ENCODE peak calls at places on chromosomes 11 and 22, in seven cellular contexts. One of them, this sample, is unnamed.

GRCh38 chr11:18641677-18642076 is 7.5 kb upstream of the SPTY2D1 start:
- DNase-seq in mammary epithelial cell: no peak
- DNase-seq in right lobe of liver: no peak
- DNase-seq in A549: no peak
- DNase-seq in PC-9: no peak
- DNase-seq in suprapubic skin: no peak
- DNase-seq in body of pancreas: no peak
- DNase-seq in this sample: no peak

GRCh38 chr11:118841469-118842222 is 42.0 kb upstream of the CXCR5 start:
- DNase-seq in suprapubic skin: no peak
- DNase-seq in right lobe of liver: peak; percentile 58
- DNase-seq in mammary epithelial cell: no peak
- DNase-seq in body of pancreas: no peak
- DNase-seq in PC-9: no peak
- DNase-seq in A549: no peak
- DNase-seq in this sample: no peak

GRCh38 chr11:102921587-102922220 is 33.8 kb downstream of the MMP13 start:
- DNase-seq in mammary epithelial cell: no peak
- DNase-seq in suprapubic skin: no peak
- DNase-seq in PC-9: no peak
- DNase-seq in body of pancreas: no peak
- DNase-seq in A549: no peak
- DNase-seq in right lobe of liver: no peak
- DNase-seq in this sample: no peak

GRCh38 chr11:27705873-27706820 is 5.9 kb upstream of the BDNF start:
- DNase-seq in body of pancreas: no peak
- DNase-seq in mammary epithelial cell: no peak
- DNase-seq in A549: peak; percentile 53
- DNase-seq in suprapubic skin: no peak
- DNase-seq in right lobe of liver: no peak
- DNase-seq in PC-9: peak; percentile 14
- DNase-seq in this sample: no peak

GRCh38 chr11:65262381-65262680 is 569 bp downstream of the POLA2 start:
- DNase-seq in body of pancreas: peak; percentile 46
- DNase-seq in suprapubic skin: no peak
- DNase-seq in A549: no peak
- DNase-seq in right lobe of liver: no peak
- DNase-seq in mammary epithelial cell: no peak
- DNase-seq in PC-9: no peak
- DNase-seq in this sample: no peak

GRCh38 chr11:130858215-130858614 is 58.1 kb downstream of the SNX19 start:
- DNase-seq in right lobe of liver: no peak
- DNase-seq in A549: peak; percentile 24
- DNase-seq in suprapubic skin: no peak
- DNase-seq in PC-9: no peak
- DNase-seq in body of pancreas: peak; percentile 28
- DNase-seq in mammary epithelial cell: no peak
- DNase-seq in this sample: no peak

GRCh38 chr11:12118940-12119339 is 8.6 kb downstream of the MICAL2 start:
- DNase-seq in right lobe of liver: no peak
- DNase-seq in mammary epithelial cell: no peak
- DNase-seq in PC-9: no peak
- DNase-seq in suprapubic skin: no peak
- DNase-seq in A549: no peak
- DNase-seq in body of pancreas: no peak
- DNase-seq in this sample: no peak

GRCh38 chr11:122159173-122159701 is 43.2 kb upstream of the BLID start:
- DNase-seq in right lobe of liver: no peak
- DNase-seq in PC-9: no peak
- DNase-seq in body of pancreas: no peak
- DNase-seq in suprapubic skin: no peak
- DNase-seq in mammary epithelial cell: peak; percentile 52
- DNase-seq in A549: peak; percentile 23
- DNase-seq in this sample: no peak

GRCh38 chr11:118924591-118925585 is 838 bp downstream of the BCL9L start:
- DNase-seq in body of pancreas: peak; percentile 61
- DNase-seq in right lobe of liver: peak; percentile 60
- DNase-seq in mammary epithelial cell: peak; percentile 46
- DNase-seq in A549: peak; percentile 49
- DNase-seq in suprapubic skin: peak; percentile 81
- DNase-seq in PC-9: no peak
- DNase-seq in this sample: peak; percentile 58

GRCh38 chr22:43066844-43067385 is 22.3 kb downstream of the TTLL1 start:
- DNase-seq in suprapubic skin: no peak
- DNase-seq in right lobe of liver: no peak
- DNase-seq in body of pancreas: no peak
- DNase-seq in mammary epithelial cell: peak; percentile 69
- DNase-seq in PC-9: peak; percentile 41
- DNase-seq in A549: no peak
- DNase-seq in this sample: no peak

GRCh38 chr11:33984682-33985389 is 66.7 kb upstream of the CAPRIN1 start:
- DNase-seq in suprapubic skin: no peak
- DNase-seq in mammary epithelial cell: no peak
- DNase-seq in right lobe of liver: no peak
- DNase-seq in body of pancreas: no peak
- DNase-seq in PC-9: no peak
- DNase-seq in A549: no peak
- DNase-seq in this sample: no peak

GRCh38 chr11:95641506-95641905 is 148.1 kb downstream of the FAM76B start:
- DNase-seq in PC-9: no peak
- DNase-seq in A549: no peak
- DNase-seq in body of pancreas: no peak
- DNase-seq in right lobe of liver: peak; percentile 91
- DNase-seq in mammary epithelial cell: peak; percentile 78
- DNase-seq in suprapubic skin: no peak
- DNase-seq in this sample: peak; percentile 47

GRCh38 chr11:60257956-60258722 is 15.2 kb upstream of the MS4A4E start:
- DNase-seq in body of pancreas: no peak
- DNase-seq in A549: no peak
- DNase-seq in mammary epithelial cell: no peak
- DNase-seq in suprapubic skin: no peak
- DNase-seq in PC-9: no peak
- DNase-seq in right lobe of liver: no peak
- DNase-seq in this sample: no peak

GRCh38 chr11:117039897-117040296 is 58.3 kb downstream of the SIK3 start:
- DNase-seq in right lobe of liver: no peak
- DNase-seq in mammary epithelial cell: peak; percentile 83
- DNase-seq in PC-9: no peak
- DNase-seq in A549: no peak
- DNase-seq in suprapubic skin: no peak
- DNase-seq in body of pancreas: no peak
- DNase-seq in this sample: no peak

GRCh38 chr11:13111813-13112130 is 102.7 kb downstream of the RASSF10 start:
- DNase-seq in right lobe of liver: no peak
- DNase-seq in suprapubic skin: no peak
- DNase-seq in A549: no peak
- DNase-seq in body of pancreas: no peak
- DNase-seq in PC-9: no peak
- DNase-seq in mammary epithelial cell: no peak
- DNase-seq in this sample: no peak

GRCh38 chr11:115676768-115677167 is 172.6 kb upstream of the CADM1 start:
- DNase-seq in body of pancreas: no peak
- DNase-seq in mammary epithelial cell: peak; percentile 8
- DNase-seq in A549: no peak
- DNase-seq in suprapubic skin: no peak
- DNase-seq in right lobe of liver: no peak
- DNase-seq in PC-9: no peak
- DNase-seq in this sample: no peak

GRCh38 chr22:45053571-45053970 is 43.8 kb upstream of the PHF21B start:
- DNase-seq in right lobe of liver: no peak
- DNase-seq in A549: no peak
- DNase-seq in PC-9: no peak
- DNase-seq in body of pancreas: no peak
- DNase-seq in suprapubic skin: no peak
- DNase-seq in mammary epithelial cell: no peak
- DNase-seq in this sample: no peak

GRCh38 chr11:64564419-64564818 is 26.6 kb upstream of the SLC22A12 start:
- DNase-seq in right lobe of liver: no peak
- DNase-seq in PC-9: no peak
- DNase-seq in suprapubic skin: no peak
- DNase-seq in body of pancreas: no peak
- DNase-seq in A549: no peak
- DNase-seq in mammary epithelial cell: no peak
- DNase-seq in this sample: no peak

GRCh38 chr11:77407613-77408012 is 66.3 kb downstream of the PAK1 start:
- DNase-seq in A549: peak; percentile 44
- DNase-seq in PC-9: peak; percentile 56
- DNase-seq in body of pancreas: peak; percentile 75
- DNase-seq in mammary epithelial cell: peak; percentile 82
- DNase-seq in suprapubic skin: no peak
- DNase-seq in right lobe of liver: peak; percentile 67
- DNase-seq in this sample: no peak

GRCh38 chr11:69644071-69644961 is 3.4 kb downstream of the CCND1 start:
- DNase-seq in mammary epithelial cell: peak; percentile 69
- DNase-seq in PC-9: peak; percentile 94
- DNase-seq in right lobe of liver: peak; percentile 75
- DNase-seq in body of pancreas: peak; percentile 55
- DNase-seq in suprapubic skin: no peak
- DNase-seq in A549: peak; percentile 79
- DNase-seq in this sample: no peak

GRCh38 chr22:49754674-49755590 is 72.7 kb downstream of the BRD1 start:
- DNase-seq in body of pancreas: no peak
- DNase-seq in A549: no peak
- DNase-seq in mammary epithelial cell: no peak
- DNase-seq in PC-9: no peak
- DNase-seq in right lobe of liver: no peak
- DNase-seq in suprapubic skin: no peak
- DNase-seq in this sample: peak; percentile 18

GRCh38 chr22:29570912-29571549 is 9.9 kb downstream of the NIPSNAP1 start:
- DNase-seq in PC-9: no peak
- DNase-seq in right lobe of liver: no peak
- DNase-seq in suprapubic skin: no peak
- DNase-seq in body of pancreas: no peak
- DNase-seq in mammary epithelial cell: no peak
- DNase-seq in A549: no peak
- DNase-seq in this sample: no peak

GRCh38 chr11:111372538-111372937 is 6.5 kb downstream of the POU2AF1 start:
- DNase-seq in A549: no peak
- DNase-seq in mammary epithelial cell: no peak
- DNase-seq in body of pancreas: no peak
- DNase-seq in PC-9: no peak
- DNase-seq in suprapubic skin: no peak
- DNase-seq in right lobe of liver: no peak
- DNase-seq in this sample: no peak

GRCh38 chr11:130585545-130585944 is 137.1 kb downstream of the ADAMTS15 start:
- DNase-seq in body of pancreas: no peak
- DNase-seq in right lobe of liver: no peak
- DNase-seq in PC-9: peak; percentile 29
- DNase-seq in mammary epithelial cell: peak; percentile 68
- DNase-seq in A549: peak; percentile 58
- DNase-seq in suprapubic skin: no peak
- DNase-seq in this sample: no peak

GRCh38 chr11:2562181-2562581 is 117.4 kb downstream of the KCNQ1 start:
- DNase-seq in PC-9: no peak
- DNase-seq in right lobe of liver: no peak
- DNase-seq in mammary epithelial cell: no peak
- DNase-seq in suprapubic skin: peak; percentile 44
- DNase-seq in body of pancreas: peak; percentile 38
- DNase-seq in A549: no peak
- DNase-seq in this sample: no peak

GRCh38 chr11:59221438-59221837 is 8.7 kb upstream of the MPEG1 start:
- DNase-seq in body of pancreas: no peak
- DNase-seq in A549: peak; percentile 4
- DNase-seq in suprapubic skin: no peak
- DNase-seq in right lobe of liver: no peak
- DNase-seq in mammary epithelial cell: peak; percentile 64
- DNase-seq in PC-9: no peak
- DNase-seq in this sample: no peak

GRCh38 chr11:43021466-43021865 is 290.3 kb upstream of the API5 start:
- DNase-seq in suprapubic skin: no peak
- DNase-seq in mammary epithelial cell: no peak
- DNase-seq in A549: peak; percentile 15
- DNase-seq in right lobe of liver: no peak
- DNase-seq in body of pancreas: no peak
- DNase-seq in PC-9: no peak
- DNase-seq in this sample: no peak

GRCh38 chr11:57260937-57261783 is 24.1 kb upstream of the APLNR start:
- DNase-seq in body of pancreas: no peak
- DNase-seq in PC-9: no peak
- DNase-seq in A549: no peak
- DNase-seq in suprapubic skin: no peak
- DNase-seq in mammary epithelial cell: no peak
- DNase-seq in right lobe of liver: no peak
- DNase-seq in this sample: no peak

GRCh38 chr11:78416285-78417174 is 1.1 kb downstream of the GAB2 start:
- DNase-seq in A549: peak; percentile 88
- DNase-seq in PC-9: peak; percentile 84
- DNase-seq in right lobe of liver: peak; percentile 87
- DNase-seq in suprapubic skin: peak; percentile 93
- DNase-seq in mammary epithelial cell: peak; percentile 61
- DNase-seq in body of pancreas: peak; percentile 81
- DNase-seq in this sample: peak; percentile 55
- H3K4me1 ChIP-seq in A549: peaks cover 32% of the 10 kb centered on the region
- H3K4me1 ChIP-seq in PC-9: peaks cover 26% of the 10 kb centered on the region
- H3K4me1 ChIP-seq in right lobe of liver: no peaks in the 10 kb centered on the region
- H3K4me1 ChIP-seq in suprapubic skin: peaks cover 48% of the 10 kb centered on the region
- H3K4me1 ChIP-seq in mammary epithelial cell: peaks cover 9% of the 10 kb centered on the region
- H3K4me1 ChIP-seq in body of pancreas: peaks cover 32% of the 10 kb centered on the region
- H3K4me1 ChIP-seq in this sample: peaks cover 17% of the 10 kb centered on the region

GRCh38 chr22:47286590-47286989 is 524.1 kb downstream of the TBC1D22A start:
- DNase-seq in A549: no peak
- DNase-seq in suprapubic skin: no peak
- DNase-seq in mammary epithelial cell: no peak
- DNase-seq in right lobe of liver: no peak
- DNase-seq in body of pancreas: no peak
- DNase-seq in PC-9: no peak
- DNase-seq in this sample: no peak
- H3K9me3 ChIP-seq in A549: no peaks in the 10 kb centered on the region
- H3K9me3 ChIP-seq in suprapubic skin: no peaks in the 10 kb centered on the region
- H3K9me3 ChIP-seq in mammary epithelial cell: peaks cover 40% of the 10 kb centered on the region
- H3K9me3 ChIP-seq in right lobe of liver: no peaks in the 10 kb centered on the region
- H3K9me3 ChIP-seq in body of pancreas: no peaks in the 10 kb centered on the region
- H3K9me3 ChIP-seq in PC-9: no peaks in the 10 kb centered on the region
- H3K9me3 ChIP-seq in this sample: no peaks in the 10 kb centered on the region

GRCh38 chr11:66743271-66743968 is 14.4 kb upstream of the SPTBN2 start:
- DNase-seq in body of pancreas: peak; percentile 40
- DNase-seq in suprapubic skin: peak; percentile 80
- DNase-seq in PC-9: peak; percentile 93
- DNase-seq in right lobe of liver: no peak
- DNase-seq in mammary epithelial cell: peak; percentile 93
- DNase-seq in A549: peak; percentile 87
- DNase-seq in this sample: no peak
- H3K4me3 ChIP-seq in body of pancreas: no peak overlapping the region
- H3K4me3 ChIP-seq in suprapubic skin: peak overlapping the region; percentile 80
- H3K4me3 ChIP-seq in PC-9: peak overlapping the region; percentile 99
- H3K4me3 ChIP-seq in right lobe of liver: no peak overlapping the region
- H3K4me3 ChIP-seq in mammary epithelial cell: no peak overlapping the region
- H3K4me3 ChIP-seq in A549: peak overlapping the region; percentile 98
- H3K4me3 ChIP-seq in this sample: no peak overlapping the region

DNA sequence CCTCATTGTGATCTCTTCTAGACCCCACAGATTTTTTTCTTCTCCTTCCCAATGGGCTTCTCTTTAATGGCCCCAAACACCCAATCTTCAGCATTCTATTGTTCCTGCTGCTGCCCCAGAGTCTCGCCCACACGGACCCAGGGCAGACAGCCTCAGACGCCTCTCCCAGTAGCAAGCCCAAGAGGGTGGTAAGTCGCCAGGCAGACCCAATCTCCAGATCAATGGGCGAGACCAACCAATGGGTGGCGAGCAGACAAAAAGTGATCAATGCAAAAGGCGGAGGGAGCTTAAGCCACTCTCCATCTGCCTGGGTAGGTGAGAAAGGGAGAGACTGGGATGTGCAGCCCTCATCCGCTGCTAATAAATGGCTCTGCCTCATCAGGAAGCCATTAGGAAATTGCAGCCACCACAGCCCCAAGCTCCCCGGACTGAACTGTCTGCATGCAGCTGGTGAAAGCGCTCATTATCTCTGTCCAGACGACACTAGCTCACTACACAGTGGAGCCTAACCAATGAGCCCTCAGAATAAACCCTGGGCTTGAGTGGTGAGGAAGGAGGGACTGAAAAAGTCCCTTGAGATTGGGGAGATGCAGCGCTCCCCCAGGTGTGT is 81.8 kb downstream of the ETS1 start:
- DNase-seq in right lobe of liver: no peak
- DNase-seq in A549: no peak
- DNase-seq in body of pancreas: no peak
- DNase-seq in suprapubic skin: no peak
- DNase-seq in PC-9: no peak
- DNase-seq in mammary epithelial cell: no peak
- DNase-seq in this sample: no peak
- H3K4me1 ChIP-seq in right lobe of liver: no peaks in the 10 kb centered on the region
- H3K4me1 ChIP-seq in A549: peaks cover 90% of the 10 kb centered on the region
- H3K4me1 ChIP-seq in body of pancreas: peaks cover 41% of the 10 kb centered on the region
- H3K4me1 ChIP-seq in suprapubic skin: peaks cover 76% of the 10 kb centered on the region
- H3K4me1 ChIP-seq in PC-9: peaks cover 69% of the 10 kb centered on the region
- H3K4me1 ChIP-seq in mammary epithelial cell: peaks cover 87% of the 10 kb centered on the region
- H3K4me1 ChIP-seq in this sample: peaks cover 91% of the 10 kb centered on the region